ENCODE peak calls at places on chromosomes 2 and 18, in four cellular contexts. C, J, R and T are unnamed samples.

GRCh38 chr2:205375453-205375852 is 306.8 kb upstream of the NRP2 start:
- DNase-seq in C (no peak), J (no peak), R (no peak), T (no peak)

GRCh38 chr2:70133521-70134348 is 46.5 kb downstream of the PCBP1 start:
- DNase-seq in C (no peak), J (no peak), R (no peak), T (no peak)

GRCh38 chr2:206764673-206765241 is 371 bp downstream of the MDH1B start:
- DNase-seq in C (no peak), J (no peak), R (no peak), T (no peak)

GRCh38 chr2:236205867-236206645 is 37.9 kb upstream of the GBX2 start:
- DNase-seq in C (no peak), J (no peak), R (no peak), T (no peak)

GRCh38 chr2:69781321-69782248 is 39.7 kb downstream of the ANXA4 start:
- DNase-seq in C (peak), J (no peak), R (no peak), T (no peak)

GRCh38 chr18:51561821-51562220 is 364.3 kb upstream of the MEX3C start:
- DNase-seq in C (no peak), J (no peak), R (no peak), T (no peak)

GRCh38 chr18:22282311-22283235 is 113.2 kb downstream of the GATA6 start:
- DNase-seq in C (peak), J (no peak), R (no peak), T (no peak)

GRCh38 chr18:55261253-55261652 is 302.0 kb upstream of the CCDC68 start:
- DNase-seq in C (no peak), J (no peak), R (no peak), T (no peak)

GRCh38 chr2:67919490-67919889 is 143.3 kb downstream of the C1D start:
- DNase-seq in C (no peak), J (no peak), R (no peak), T (no peak)

GRCh38 chr2:71538241-71538640 is 84.9 kb downstream of the DYSF start:
- DNase-seq in C (no peak), J (no peak), R (no peak), T (no peak)

GRCh38 chr2:134683561-134684112 is 35.2 kb downstream of the TMEM163 start:
- DNase-seq in C (peak), J (no peak), R (no peak), T (no peak)

GRCh38 chr2:42761554-42761953 is 2.4 kb downstream of the OXER1 start:
- DNase-seq in C (peak), J (no peak), R (no peak), T (no peak)

GRCh38 chr2:86055314-86055713 is 50.4 kb downstream of the POLR1A start:
- DNase-seq in C (no peak), J (no peak), R (no peak), T (no peak)

GRCh38 chr2:205580591-205580990 is 101.7 kb upstream of the NRP2 start:
- DNase-seq in C (no peak), J (no peak), R (no peak), T (no peak)

GRCh38 chr18:58309610-58310239 is 265.7 kb downstream of the NEDD4L start:
- DNase-seq in C (no peak), J (no peak), R (no peak), T (no peak)

GRCh38 chr2:69625078-69625788 is 18.3 kb downstream of the AAK1 start:
- DNase-seq in C (peak), J (no peak), R (no peak), T (no peak)

GRCh38 chr2:196849895-196850294 is 40.7 kb upstream of the C2orf66 start:
- DNase-seq in C (peak), J (no peak), R (no peak), T (no peak)

GRCh38 chr2:119453972-119454593 is 22.4 kb downstream of the TMEM37 start:
- DNase-seq in C (no peak), J (no peak), R (peak), T (no peak)

GRCh38 chr2:213234641-213235040 is 49.6 kb upstream of the SPAG16 start:
- DNase-seq in C (no peak), J (no peak), R (no peak), T (no peak)

GRCh38 chr2:66481100-66481549 is 46.2 kb downstream of the MEIS1 start:
- DNase-seq in C (no peak), J (no peak), R (no peak), T (no peak)

GRCh38 chr18:29644276-29644675 is 1398.3 kb downstream of the DSC3 start:
- DNase-seq in C (no peak), J (no peak), R (no peak), T (no peak)

GRCh38 chr18:12009581-12010140 is 28.4 kb downstream of the IMPA2 start:
- DNase-seq in C (no peak), J (no peak), R (no peak), T (no peak)

GRCh38 chr2:130898553-130898952 is 61.8 kb downstream of the ARHGEF4 start:
- DNase-seq in C (no peak), J (no peak), R (no peak), T (no peak)

GRCh38 chr2:83079007-83079406 is 1380.1 kb downstream of the SUCLG1 start:
- DNase-seq in C (no peak), J (no peak), R (no peak), T (no peak)

GRCh38 chr2:8857709-8858108 is 20.3 kb upstream of the KIDINS220 start:
- DNase-seq in C (no peak), J (no peak), R (no peak), T (no peak)

GRCh38 chr2:207416111-207416510 is 113.7 kb upstream of the CREB1 start:
- DNase-seq in C (no peak), J (no peak), R (no peak), T (no peak)

GRCh38 chr2:120978359-120979050 is 242.8 kb downstream of the GLI2 start:
- DNase-seq in C (peak), J (no peak), R (no peak), T (no peak)

GRCh38 chr2:241041557-241042158 is 43.2 kb downstream of the SNED1 start:
- DNase-seq in C (no peak), J (no peak), R (no peak), T (no peak)

GRCh38 chr18:34626404-34627137 is 83.5 kb upstream of the DTNA start:
- DNase-seq in C (no peak), J (no peak), R (no peak), T (no peak)

GRCh38 chr2:240127351-240127750 is 8.8 kb downstream of the COPS9 start:
- DNase-seq in C (no peak), J (no peak), R (peak), T (peak)

GRCh38 chr2:43853141-43854081 is 14.6 kb downstream of the ABCG8 start:
- DNase-seq in C (no peak), J (no peak), R (no peak), T (no peak)

GRCh38 chr2:223815186-223815883 is 22.0 kb downstream of the AP1S3 start:
- DNase-seq in C (peak), J (no peak), R (no peak), T (no peak)

GRCh38 chr2:86000131-86000937 is 105.4 kb downstream of the POLR1A start:
- DNase-seq in C (no peak), J (peak), R (no peak), T (no peak)

GRCh38 chr18:10023853-10024638 is 110.2 kb downstream of the VAPA start:
- DNase-seq in C (no peak), J (no peak), R (no peak), T (no peak)

GRCh38 chr2:40452-40851 is 5.9 kb downstream of the FAM110C start:
- DNase-seq in C (no peak), J (no peak), R (no peak), T (no peak)